ENCODE peak calls at places on chromosomes 16 and 17, in four cellular contexts. J, U, B and E are unnamed samples.

GRCh38 chr17:17236295-17237025 is 508 bp downstream of the FLCN start:
- DNase-seq in J (no peak), U (no peak), B (no peak), E (no peak)

GRCh38 chr17:58285422-58285810 is 4.7 kb upstream of the MPO start:
- DNase-seq in J (no peak), U (no peak), B (no peak), E (no peak)

GRCh38 chr17:38663125-38663751 is 11.5 kb downstream of the EPOP start:
- DNase-seq in J (peak; percentile 98), U (peak; percentile 41), B (peak; percentile 49), E (peak; percentile 99)

GRCh38 chr17:19977360-19978205 is at the start of gene AKAP10:
- DNase-seq in J (peak; percentile 98), U (peak; percentile 94), B (peak; percentile 91), E (peak; percentile 99)

GRCh38 chr16:30609002-30609927 is 924 bp downstream of the ZNF689 start:
- DNase-seq in J (peak; percentile 68), U (peak; percentile 59), B (no peak), E (peak; percentile 80)

GRCh38 chr16:88790312-88791150 is 5.5 kb upstream of the PIEZO1 start:
- DNase-seq in J (peak; percentile 65), U (no peak), B (no peak), E (no peak)

GRCh38 chr16:57938936-57939871 is 31.7 kb downstream of the CNGB1 start:
- DNase-seq in J (no peak), U (peak; percentile 60), B (peak; percentile 53), E (peak; percentile 68)

GRCh38 chr17:18141210-18141803 is 32.8 kb downstream of the MYO15A start:
- DNase-seq in J (no peak), U (no peak), B (no peak), E (no peak)

GRCh38 chr17:28765038-28765437 is 21.2 kb downstream of the TRAF4 start:
- DNase-seq in J (no peak), U (no peak), B (no peak), E (no peak)

GRCh38 chr17:1709971-1710806 is at the start of gene TLCD2:
- DNase-seq in J (peak; percentile 94), U (peak; percentile 85), B (peak; percentile 31), E (peak; percentile 92)

GRCh38 chr16:55146939-55147338 is 177.1 kb upstream of the IRX6 start:
- DNase-seq in J (peak; percentile 57), U (no peak), B (no peak), E (no peak)

GRCh38 chr17:56347646-56348045 is 194.4 kb downstream of the ANKFN1 start:
- DNase-seq in J (no peak), U (no peak), B (no peak), E (no peak)

GRCh38 chr16:85462405-85463227 is 150.5 kb upstream of the GSE1 start:
- DNase-seq in J (no peak), U (no peak), B (no peak), E (peak; percentile 74)

GRCh38 chr17:16934836-16935235 is 37.1 kb downstream of the TNFRSF13B start:
- DNase-seq in J (no peak), U (no peak), B (no peak), E (peak; percentile 41)

GRCh38 chr16:24046442-24046841 is 209.7 kb upstream of the CACNG3 start:
- DNase-seq in J (peak; percentile 63), U (no peak), B (no peak), E (peak; percentile 87)

GRCh38 chr16:84600343-84601229 is 17.3 kb downstream of the COTL1 start:
- DNase-seq in J (no peak), U (no peak), B (no peak), E (no peak)

GRCh38 chr17:81200695-81201580 is 21.8 kb downstream of the CEP131 start:
- DNase-seq in J (peak; percentile 85), U (no peak), B (peak; percentile 45), E (peak; percentile 81)

GRCh38 chr16:54213322-54213721 is 73.3 kb downstream of the IRX3 start:
- DNase-seq in J (no peak), U (no peak), B (no peak), E (no peak)